ENCODE peak calls at places on chromosomes 11 and 22, in six cellular contexts. S is IMR-90, J is A549, T is GM12878, Z is K562, R is HepG2. E is an unnamed sample.

GRCh38 chr11:14967581-14968214 is 4.5 kb downstream of the CALCA start:
- DNase-seq in S (no peak), J (no peak), T (no peak), Z (no peak), R (no peak), E (no peak)

GRCh38 chr11:64649304-64649703 is 58.3 kb downstream of the SLC22A12 start:
- DNase-seq in S (no peak), J (peak), T (no peak), Z (peak), R (peak), E (peak)

GRCh38 chr11:94882931-94883330 is 90.4 kb downstream of the CWC15 start:
- DNase-seq in S (no peak), J (no peak), T (no peak), Z (no peak), R (no peak), E (no peak)

GRCh38 chr11:40100204-40100603 is 1359.2 kb downstream of the LRRC4C start:
- DNase-seq in S (no peak), J (no peak), T (no peak), Z (no peak), R (no peak), E (no peak)

GRCh38 chr11:122756417-122756816 is 81.9 kb upstream of the CRTAM start:
- DNase-seq in S (no peak), J (no peak), T (no peak), Z (no peak), R (no peak), E (no peak)

GRCh38 chr11:129418039-129418438 is 42.4 kb downstream of the BARX2 start:
- DNase-seq in S (no peak), J (no peak), T (peak), Z (no peak), R (no peak), E (no peak)

GRCh38 chr11:93623938-93624337 is 37.5 kb upstream of the CEP295 start:
- DNase-seq in S (no peak), J (no peak), T (no peak), Z (no peak), R (peak), E (no peak)

GRCh38 chr11:116782728-116783127 is 5.1 kb downstream of the ZPR1 start:
- DNase-seq in S (peak), J (no peak), T (no peak), Z (no peak), R (no peak), E (no peak)

GRCh38 chr22:17513612-17514011 is 49.7 kb upstream of the SLC25A18 start:
- DNase-seq in S (no peak), J (no peak), T (no peak), Z (no peak), R (no peak), E (no peak)

GRCh38 chr11:80320765-80321164 is 879.9 kb upstream of the TENM4 start:
- DNase-seq in S (no peak), J (no peak), T (no peak), Z (no peak), R (no peak), E (peak)

GRCh38 chr11:107331728-107332127 is 125.9 kb downstream of the CWF19L2 start:
- DNase-seq in S (no peak), J (no peak), T (no peak), Z (no peak), R (no peak), E (no peak)

GRCh38 chr11:20443596-20443995 is 56.1 kb downstream of the PRMT3 start:
- DNase-seq in S (peak), J (peak), T (no peak), Z (no peak), R (peak), E (peak)

GRCh38 chr11:45470151-45471001 is 184.2 kb upstream of the SYT13 start:
- DNase-seq in S (no peak), J (no peak), T (no peak), Z (no peak), R (no peak), E (no peak)

GRCh38 chr22:50299724-50300619 is 7.5 kb downstream of the PLXNB2 start:
- DNase-seq in S (no peak), J (no peak), T (no peak), Z (peak), R (no peak), E (no peak)

GRCh38 chr22:32622004-32622761 is 147.6 kb downstream of the FBXO7 start:
- DNase-seq in S (peak), J (no peak), T (no peak), Z (no peak), R (peak), E (no peak)

GRCh38 chr11:112499153-112499907 is 238.7 kb upstream of the PLET1 start:
- DNase-seq in S (no peak), J (no peak), T (no peak), Z (no peak), R (no peak), E (no peak)

GRCh38 chr22:29755889-29756288 is 10.9 kb downstream of the ZMAT5 start:
- DNase-seq in S (no peak), J (no peak), T (no peak), Z (no peak), R (no peak), E (no peak)

GRCh38 chr11:2409026-2409553 is 8.5 kb downstream of the TSSC4 start:
- DNase-seq in S (no peak), J (no peak), T (no peak), Z (no peak), R (no peak), E (peak)

GRCh38 chr22:30902496-30903357 is 65.8 kb downstream of the MORC2 start:
- DNase-seq in S (no peak), J (no peak), T (peak), Z (peak), R (no peak), E (no peak)

GRCh38 chr11:86558219-86558618 is 114.2 kb downstream of the ME3 start:
- DNase-seq in S (peak), J (no peak), T (no peak), Z (no peak), R (no peak), E (no peak)

GRCh38 chr11:72676874-72677341 is 2.7 kb upstream of the PDE2A start:
- DNase-seq in S (peak), J (peak), T (no peak), Z (peak), R (peak), E (no peak)

GRCh38 chr11:74687237-74688005 is 43.8 kb downstream of the CHRDL2 start:
- DNase-seq in S (peak), J (no peak), T (no peak), Z (no peak), R (no peak), E (no peak)

GRCh38 chr22:40684728-40685127 is 5.4 kb downstream of the MCHR1 start:
- DNase-seq in S (no peak), J (no peak), T (no peak), Z (no peak), R (no peak), E (no peak)
- TF ChIP-seq SMC3 in S (no peak), J (no peak), T (no peak), Z (no peak), R (no peak), E (no peak)

DNA sequence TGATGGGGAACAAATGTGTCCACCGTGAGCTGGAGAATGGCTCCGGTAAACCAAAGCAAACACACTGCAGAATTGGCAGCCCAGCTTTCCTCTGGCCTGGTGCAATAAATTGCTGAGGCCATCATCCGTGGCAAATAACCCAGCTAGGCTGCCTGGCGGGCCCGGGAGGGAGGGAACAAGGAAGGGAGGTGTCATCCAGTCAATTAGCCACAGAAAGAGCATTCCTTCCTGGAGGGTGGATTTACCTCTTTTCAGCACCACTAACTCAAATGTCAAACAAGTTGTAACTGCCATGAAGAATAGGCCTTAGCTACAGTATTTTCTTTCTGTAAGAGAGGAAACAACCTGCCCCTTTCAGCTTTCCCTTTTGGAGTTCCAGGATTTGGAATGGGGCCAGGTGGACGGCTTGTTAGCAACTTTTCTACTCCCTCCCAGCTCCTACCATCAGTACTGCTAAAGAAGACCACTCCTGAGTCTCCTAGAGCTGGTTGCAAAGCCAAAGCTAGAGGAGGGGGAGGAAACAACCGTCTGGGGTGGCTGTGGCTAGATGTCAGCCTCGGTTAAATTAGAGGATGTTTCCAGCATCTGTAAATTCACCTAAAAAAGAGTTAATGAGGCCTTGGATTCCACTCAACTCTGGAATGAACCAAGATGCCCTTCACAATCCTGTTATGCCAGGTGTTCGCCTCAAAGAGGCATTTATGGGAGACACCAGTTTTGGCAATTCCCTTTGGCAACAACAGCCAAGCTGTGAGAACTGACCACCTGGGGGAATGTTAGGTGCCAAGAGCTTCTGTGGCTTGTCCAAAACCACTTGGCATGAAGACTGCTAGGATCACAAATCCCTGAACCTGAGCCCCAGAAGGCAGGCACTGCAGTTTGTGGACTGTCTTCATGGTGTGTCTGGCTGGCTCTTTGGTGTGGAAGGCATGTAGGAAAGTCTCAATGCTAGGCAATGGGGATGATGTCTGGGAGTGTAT is 164.1 kb upstream of the BDNF start:
- DNase-seq in S (no peak), J (no peak), T (no peak), Z (no peak), R (no peak), E (no peak)
- TF ChIP-seq SMC3 in S (no peak), J (no peak), T (no peak), Z (no peak), R (no peak), E (no peak)

DNA sequence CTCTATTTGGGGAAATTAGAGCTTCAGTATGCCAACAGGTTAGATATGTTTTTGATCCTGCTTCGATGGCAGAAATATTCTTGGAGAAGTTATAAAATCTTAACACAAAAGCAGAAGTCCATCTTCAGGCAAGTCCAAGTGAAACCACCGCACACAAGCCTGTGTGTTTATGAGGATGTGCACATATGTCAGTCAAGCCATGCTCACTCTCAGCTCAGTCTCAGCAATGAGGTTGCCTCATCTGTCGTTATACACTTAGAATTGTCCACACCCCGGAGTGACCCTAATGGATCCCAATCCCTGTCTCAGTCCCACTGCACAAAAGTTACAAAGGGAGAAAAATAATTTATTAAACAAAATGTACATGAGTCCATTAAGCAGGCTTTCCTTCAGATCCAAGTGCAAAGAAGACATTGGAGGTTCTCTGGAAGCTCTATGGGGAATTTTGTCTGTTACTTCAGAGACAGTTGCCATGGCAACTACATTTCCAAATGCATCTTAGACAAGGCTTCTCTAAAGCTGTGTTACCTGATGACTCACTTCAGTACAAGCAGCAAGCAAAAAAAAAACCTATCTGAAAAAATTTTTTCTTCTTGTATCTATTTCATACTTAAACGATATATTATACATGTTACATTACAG is 24.4 kb downstream of the OR8B12 start:
- DNase-seq in S (peak), J (no peak), T (no peak), Z (no peak), R (no peak), E (no peak)
- TF ChIP-seq SMC3 in S (no peak), J (no peak), T (no peak), Z (no peak), R (no peak), E (no peak)

GRCh38 chr11:12678092-12678491 is 3.9 kb downstream of the TEAD1 start:
- DNase-seq in S (no peak), J (no peak), T (no peak), Z (no peak), R (no peak), E (no peak)
- TF ChIP-seq SMC3 in S (no peak), J (no peak), T (no peak), Z (no peak), R (no peak), E (no peak)

E was measured in SK-N-SH.